ENCODE peak calls at places on chromosomes 2 and 18, in seven cellular contexts. V, E, H, I, B, A and X are unnamed samples.

GRCh38 chr18:65938592-65939372 is 188.0 kb downstream of the CDH7 start:
- DNase-seq in B (peak), E (no peak), H (no peak), I (peak), V (no peak), A (no peak), X (peak)

GRCh38 chr2:73020657-73021370 is 50.7 kb downstream of the SFXN5 start:
- DNase-seq in H (no peak), B (no peak), I (peak), A (no peak), V (no peak), E (peak), X (peak)

GRCh38 chr2:63814114-63814513 is 27.6 kb upstream of the UGP2 start:
- DNase-seq in B (no peak), V (no peak), E (no peak), H (no peak), I (no peak), A (no peak), X (peak)

GRCh38 chr18:55296761-55297160 is 291.2 kb downstream of the TCF4 start:
- DNase-seq in E (no peak), I (no peak), A (no peak), V (no peak), B (no peak), H (no peak), X (no peak)

GRCh38 chr2:134411279-134411827 is 157.5 kb downstream of the MGAT5 start:
- DNase-seq in V (no peak), I (no peak), B (no peak), E (no peak), H (no peak), A (no peak), X (no peak)

GRCh38 chr18:11027862-11028261 is 121.5 kb downstream of the PIEZO2 start:
- DNase-seq in E (no peak), H (no peak), I (no peak), B (no peak), V (no peak), A (no peak), X (no peak)

GRCh38 chr18:27803957-27804356 is 373.0 kb downstream of the CDH2 start:
- DNase-seq in I (no peak), B (no peak), H (no peak), A (no peak), V (no peak), E (no peak), X (no peak)

GRCh38 chr2:116319001-116319400 is 1495.5 kb upstream of the DDX18 start:
- DNase-seq in H (no peak), E (no peak), A (no peak), I (no peak), V (no peak), B (no peak), X (no peak)

GRCh38 chr2:42169869-42170465 is 814 bp downstream of the EML4 start:
- DNase-seq in I (no peak), B (no peak), A (no peak), V (no peak), E (no peak), H (peak), X (no peak)

GRCh38 chr2:16744521-16744920 is 78.9 kb upstream of the CYRIA start:
- DNase-seq in I (no peak), B (no peak), A (no peak), E (no peak), H (no peak), V (no peak), X (no peak)

GRCh38 chr18:76386886-76387285 is 108.2 kb downstream of the ZNF516 start:
- DNase-seq in E (no peak), B (no peak), A (no peak), V (no peak), H (no peak), I (no peak), X (no peak)

GRCh38 chr2:221606369-221606768 is 34.3 kb upstream of the EPHA4 start:
- DNase-seq in V (no peak), E (no peak), I (no peak), B (no peak), A (no peak), H (no peak), X (no peak)

GRCh38 chr2:231200805-231201474 is 2.5 kb downstream of the ARMC9 start:
- DNase-seq in I (peak), E (peak), B (no peak), A (no peak), V (no peak), H (no peak), X (peak)

GRCh38 chr18:75265255-75265654 is 54.7 kb downstream of the TSHZ1 start:
- DNase-seq in E (no peak), H (no peak), I (peak), B (no peak), A (no peak), V (no peak), X (no peak)

GRCh38 chr2:225270861-225271260 is 128.6 kb upstream of the NYAP2 start:
- DNase-seq in V (no peak), A (no peak), H (no peak), I (peak), E (peak), B (no peak), X (peak)

GRCh38 chr18:9353596-9353995 is 19.0 kb downstream of the TWSG1 start:
- DNase-seq in E (no peak), H (no peak), B (no peak), V (no peak), I (no peak), A (no peak), X (no peak)

GRCh38 chr2:20123871-20124594 is 72.6 kb upstream of the LAPTM4A start:
- DNase-seq in V (no peak), A (no peak), H (no peak), I (no peak), B (no peak), E (no peak), X (no peak)

GRCh38 chr2:88709117-88709739 is 17.8 kb downstream of the RPIA start:
- DNase-seq in H (no peak), B (no peak), I (peak), V (no peak), A (no peak), E (no peak), X (peak)

GRCh38 chr2:207133493-207133861 is 32.3 kb downstream of the KLF7 start:
- DNase-seq in H (no peak), V (peak), A (no peak), B (no peak), E (no peak), I (no peak), X (no peak)

GRCh38 chr2:146587291-146587713 is 1257.5 kb upstream of the ACVR2A start:
- DNase-seq in A (peak), B (no peak), E (no peak), H (no peak), I (no peak), V (peak), X (no peak)

GRCh38 chr2:19719540-19719939 is 182.2 kb downstream of the TTC32 start:
- DNase-seq in E (no peak), V (no peak), A (no peak), B (no peak), H (no peak), I (no peak), X (no peak)

GRCh38 chr2:26608557-26608956 is 32.6 kb downstream of the CIB4 start:
- DNase-seq in H (no peak), B (no peak), E (no peak), A (peak), I (no peak), V (no peak), X (no peak)

GRCh38 chr2:16260041-16260440 is 319.7 kb downstream of the MYCN start:
- DNase-seq in I (no peak), V (no peak), B (peak), H (no peak), A (no peak), E (no peak), X (no peak)

GRCh38 chr2:217289909-217290283 is 430.0 kb upstream of the TNP1 start:
- DNase-seq in H (no peak), A (no peak), E (no peak), I (peak), B (no peak), V (no peak), X (peak)

GRCh38 chr2:8229546-8229986 is 452.3 kb upstream of the ID2 start:
- DNase-seq in B (no peak), V (no peak), H (peak), I (peak), A (peak), E (no peak), X (peak)

GRCh38 chr2:237629739-237630138 is 2.4 kb downstream of the LRRFIP1 start:
- DNase-seq in V (no peak), H (no peak), I (no peak), B (no peak), A (no peak), E (no peak), X (no peak)

GRCh38 chr2:102386867-102387541 is 31.4 kb downstream of the IL18R1 start:
- DNase-seq in B (no peak), H (no peak), A (no peak), I (no peak), E (no peak), V (no peak), X (no peak)

GRCh38 chr18:832085-832681 is 20.1 kb upstream of the YES1 start:
- DNase-seq in H (no peak), V (no peak), A (peak), I (no peak), B (no peak), E (no peak), X (no peak)

GRCh38 chr2:62038980-62039771 is 133.7 kb downstream of the COMMD1 start:
- DNase-seq in I (peak), E (no peak), A (no peak), H (no peak), V (no peak), B (no peak), X (peak)

GRCh38 chr18:8619835-8620577 is 10.8 kb downstream of the RAB12 start:
- DNase-seq in V (no peak), H (no peak), B (no peak), I (no peak), A (no peak), E (no peak), X (no peak)

GRCh38 chr2:240368746-240369724 is 66.4 kb upstream of the GPC1 start:
- DNase-seq in E (no peak), A (no peak), V (peak), B (no peak), H (no peak), I (no peak), X (no peak)

GRCh38 chr2:67462741-67463496 is 65.8 kb downstream of the ETAA1 start:
- DNase-seq in H (no peak), E (no peak), V (no peak), B (no peak), A (no peak), I (no peak), X (peak)

GRCh38 chr18:36650906-36651305 is 177.9 kb downstream of the TPGS2 start:
- DNase-seq in B (no peak), A (no peak), E (no peak), H (no peak), V (no peak), I (no peak), X (no peak)

GRCh38 chr2:220753486-220753885 is 818.6 kb downstream of the EPHA4 start:
- DNase-seq in I (no peak), A (no peak), V (no peak), E (no peak), H (no peak), B (no peak), X (no peak)

GRCh38 chr2:26767129-26767528 is 3.0 kb downstream of the SLC35F6 start:
- DNase-seq in H (no peak), I (no peak), V (peak), E (no peak), A (no peak), B (no peak), X (no peak)

GRCh38 chr2:37344453-37345361 is at the start of gene QPCT:
- DNase-seq in B (peak), V (peak), I (peak), H (peak), A (peak), E (no peak), X (peak)

GRCh38 chr2:106596844-106597243 is 109.7 kb downstream of the CD8B2 start:
- DNase-seq in H (no peak), B (no peak), A (no peak), I (no peak), E (no peak), V (no peak), X (no peak)

GRCh38 chr18:22143347-22144340 is 25.7 kb upstream of the GATA6 start:
- DNase-seq in E (no peak), B (no peak), I (no peak), A (no peak), V (no peak), H (no peak), X (no peak)

GRCh38 chr2:9336534-9337354 is 86.6 kb downstream of the ITGB1BP1 start:
- DNase-seq in B (peak), H (no peak), A (no peak), V (no peak), E (no peak), I (peak), X (peak)

GRCh38 chr2:200797242-200797770 is 14.4 kb upstream of the BZW1 start:
- DNase-seq in A (no peak), I (peak), E (no peak), B (peak), H (no peak), V (no peak), X (peak)

GRCh38 chr2:130835766-130836015 is 1.0 kb upstream of the ARHGEF4 start:
- DNase-seq in I (no peak), B (no peak), A (no peak), V (peak), H (no peak), E (no peak), X (no peak)

GRCh38 chr2:130837811-130838565 is 1.3 kb downstream of the ARHGEF4 start:
- DNase-seq in B (peak), E (no peak), H (no peak), V (peak), I (no peak), A (no peak), X (no peak)

GRCh38 chr2:130837175-130837810 is 579 bp downstream of the ARHGEF4 start:
- DNase-seq in H (no peak), E (no peak), B (no peak), I (no peak), V (no peak), A (no peak), X (no peak)

GRCh38 chr2:130834923-130835765 is 1.6 kb upstream of the ARHGEF4 start:
- DNase-seq in E (peak), H (no peak), I (no peak), B (no peak), A (peak), V (peak), X (no peak)

GRCh38 chr2:130836501-130837174 is at the start of gene ARHGEF4:
- DNase-seq in I (no peak), A (peak), V (peak), H (no peak), B (peak), E (no peak), X (peak)
- H3K4me3 ChIP-seq in I (no peak), A (peak), V (no peak), H (no peak), B (peak), E (peak), X (peak)

DNA sequence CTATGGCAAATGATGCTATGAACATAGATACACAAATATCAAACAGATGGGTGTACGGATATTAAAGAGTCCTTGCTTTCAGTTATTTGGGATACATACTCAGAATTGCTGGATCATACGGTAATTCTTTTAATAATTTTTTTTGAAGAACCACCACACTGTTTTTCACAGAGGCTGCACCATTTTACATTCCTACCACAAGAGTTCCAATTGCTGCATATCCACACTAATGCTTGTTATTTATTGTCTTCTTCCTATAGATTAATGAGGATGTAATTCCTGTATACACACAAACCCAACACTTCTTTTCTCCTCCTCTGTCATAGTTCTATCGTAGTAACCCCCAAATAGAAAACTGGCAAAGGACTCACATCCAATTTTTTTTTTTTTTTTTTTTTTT is 21.7 kb downstream of the CD302 start:
- DNase-seq in V (no peak), B (no peak), I (no peak), H (no peak), A (no peak), E (no peak), X (no peak)
- TF ChIP-seq CTCF in V (no peak), B (no peak), I (peak), H (no peak), A (no peak), E (peak), X (peak)

DNA sequence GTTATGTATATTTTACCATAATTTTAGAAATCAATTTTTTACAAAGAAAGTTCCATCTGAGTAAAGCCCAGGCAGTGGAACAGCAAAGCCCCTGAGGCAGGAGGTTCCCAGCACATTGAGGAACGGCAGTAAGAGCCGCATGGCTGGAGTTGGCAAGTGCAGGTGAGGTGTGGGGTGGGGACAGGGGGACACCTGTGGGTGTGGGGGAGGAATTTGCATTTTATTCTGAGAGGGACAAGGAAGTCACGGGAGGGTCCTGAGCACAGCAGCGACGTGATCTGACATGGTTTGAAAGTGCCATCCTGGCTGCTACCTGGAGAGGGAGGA is 16.1 kb upstream of the ADI1 start:
- DNase-seq in A (no peak), I (no peak), E (no peak), B (no peak), V (no peak), H (peak), X (no peak)
- H3K4me3 ChIP-seq in A (no peak), I (peak), E (peak), B (no peak), V (peak), H (no peak), X (peak)

DNA sequence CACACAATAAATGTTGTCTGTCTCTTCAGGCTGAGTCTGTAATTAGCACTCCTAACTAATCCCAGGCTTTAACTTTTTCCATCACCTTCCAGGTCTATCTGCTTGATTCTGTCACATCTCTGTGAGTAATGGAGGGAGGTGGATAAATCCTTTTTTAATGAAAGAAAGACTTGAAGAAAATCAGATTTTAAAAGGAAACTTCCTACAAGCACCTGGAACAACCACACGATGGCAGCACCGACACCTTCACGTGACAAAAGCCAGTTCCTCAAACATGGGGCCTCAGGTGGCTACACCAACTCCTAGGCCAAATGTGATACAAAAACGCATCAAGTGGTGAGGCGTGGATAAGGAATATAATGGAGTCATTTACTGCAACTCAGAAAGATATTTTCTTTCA is 41.8 kb downstream of the TGFBRAP1 start:
- DNase-seq in B (no peak), E (peak), A (no peak), I (peak), H (no peak), V (no peak), X (peak)
- TF ChIP-seq CTCF in B (no peak), E (peak), A (peak), I (peak), H (no peak), V (peak), X (peak)

GRCh38 chr2:190343500-190344274 is at the start of gene INPP1:
- DNase-seq in V (peak), A (peak), B (peak), H (peak), I (peak), E (no peak), X (peak)

GRCh38 chr2:190340369-190340768 is 3.0 kb upstream of the INPP1 start:
- DNase-seq in V (no peak), E (no peak), H (no peak), I (peak), A (no peak), B (no peak), X (peak)

GRCh38 chr2:190342601-190343000 is 788 bp upstream of the INPP1 start:
- DNase-seq in A (no peak), V (no peak), E (no peak), H (no peak), B (no peak), I (no peak), X (no peak)

GRCh38 chr2:190344275-190344827 is 962 bp downstream of the INPP1 start:
- DNase-seq in I (peak), V (no peak), B (peak), H (peak), A (no peak), E (no peak), X (no peak)

GRCh38 chr2:190343170-190343499 is 254 bp upstream of the INPP1 start:
- DNase-seq in V (no peak), E (no peak), A (no peak), H (no peak), B (no peak), I (no peak), X (no peak)
- H3K4me3 ChIP-seq in V (peak), E (peak), A (peak), H (peak), B (peak), I (peak), X (peak)

GRCh38 chr18:13138822-13139139 is 79.8 kb upstream of the LDLRAD4 start:
- DNase-seq in A (no peak), V (no peak), B (no peak), E (no peak), I (no peak), H (no peak), X (no peak)

GRCh38 chr18:13137041-13137938 is 81.3 kb upstream of the LDLRAD4 start:
- DNase-seq in I (no peak), E (no peak), V (peak), H (peak), A (peak), B (peak), X (peak)

GRCh38 chr18:13141209-13141608 is 77.4 kb upstream of the LDLRAD4 start:
- DNase-seq in E (no peak), I (no peak), A (no peak), V (no peak), B (no peak), H (no peak), X (no peak)

GRCh38 chr18:13137939-13138821 is 80.4 kb upstream of the LDLRAD4 start:
- DNase-seq in E (no peak), H (peak), V (no peak), B (peak), I (peak), A (peak), X (peak)

GRCh38 chr18:13139885-13140450 is 78.6 kb upstream of the LDLRAD4 start:
- DNase-seq in V (no peak), H (no peak), I (no peak), E (no peak), A (no peak), B (no peak), X (no peak)
- TF ChIP-seq CTCF in V (no peak), H (no peak), I (no peak), E (peak), A (no peak), B (no peak), X (no peak)

GRCh38 chr2:232525199-232525598 is 761 bp upstream of the CHRND start:
- DNase-seq in A (no peak), E (no peak), V (no peak), B (no peak), I (no peak), H (no peak), X (no peak)

GRCh38 chr2:232522014-232522854 is 2.0 kb downstream of the PRSS56 start:
- DNase-seq in V (no peak), E (no peak), B (no peak), H (peak), I (no peak), A (peak), X (peak)

GRCh38 chr2:232524771-232525170 is 1.2 kb upstream of the CHRND start:
- DNase-seq in H (no peak), A (no peak), B (no peak), I (no peak), V (no peak), E (no peak), X (no peak)

GRCh38 chr2:232522855-232523681 is 2.9 kb downstream of the PRSS56 start:
- DNase-seq in E (no peak), H (no peak), I (no peak), A (no peak), B (no peak), V (no peak), X (no peak)

GRCh38 chr2:232523682-232524597 is 2.0 kb upstream of the CHRND start:
- DNase-seq in A (no peak), I (peak), V (no peak), E (no peak), B (no peak), H (no peak), X (peak)
- H3K4me3 ChIP-seq in A (peak), I (peak), V (no peak), E (no peak), B (no peak), H (no peak), X (no peak)